ENCODE peak calls at places on chromosomes 16 and 17, in four cellular contexts. X is naive thymus-derived CD4-positive, alpha-beta T cell; J is A549; U is cardiac fibroblast. T is an unnamed sample.

GRCh38 chr17:10516065-10516464 is 2.3 kb downstream of the MYH1 start:
- DNase-seq in X (no peak), J (no peak), U (no peak), T (no peak)

GRCh38 chr16:57609541-57610401 is 18.7 kb upstream of the ADGRG1 start:
- DNase-seq in X (peak), J (no peak), U (peak), T (no peak)

GRCh38 chr16:49085689-49086088 is 195.9 kb downstream of the CBLN1 start:
- DNase-seq in X (no peak), J (no peak), U (no peak), T (no peak)

GRCh38 chr17:1515640-1516402 is 591 bp downstream of the INPP5K start:
- DNase-seq in X (peak), J (peak), U (peak), T (peak)

GRCh38 chr17:19630651-19631050 is 17.9 kb upstream of the ALDH3A2 start:
- DNase-seq in X (no peak), J (no peak), U (no peak), T (no peak)

GRCh38 chr17:35046740-35047283 is 16.7 kb downstream of the RFFL start:
- DNase-seq in X (peak), J (no peak), U (peak), T (peak)

GRCh38 chr17:5585814-5586558 is 1.7 kb upstream of the NLRP1 start:
- DNase-seq in X (no peak), J (no peak), U (no peak), T (no peak)

GRCh38 chr16:57846078-57846697 is 43.9 kb upstream of the KIFC3 start:
- DNase-seq in X (no peak), J (no peak), U (no peak), T (no peak)

GRCh38 chr16:75148311-75149195 is at the start of gene ZFP1:
- DNase-seq in X (peak), J (peak), U (peak), T (peak)

GRCh38 chr16:75151798-75152197 is 3.5 kb downstream of the ZFP1 start:
- DNase-seq in X (no peak), J (no peak), U (no peak), T (no peak)

GRCh38 chr16:75152635-75153034 is 4.3 kb downstream of the ZFP1 start:
- DNase-seq in X (no peak), J (no peak), U (no peak), T (no peak)

DNA sequence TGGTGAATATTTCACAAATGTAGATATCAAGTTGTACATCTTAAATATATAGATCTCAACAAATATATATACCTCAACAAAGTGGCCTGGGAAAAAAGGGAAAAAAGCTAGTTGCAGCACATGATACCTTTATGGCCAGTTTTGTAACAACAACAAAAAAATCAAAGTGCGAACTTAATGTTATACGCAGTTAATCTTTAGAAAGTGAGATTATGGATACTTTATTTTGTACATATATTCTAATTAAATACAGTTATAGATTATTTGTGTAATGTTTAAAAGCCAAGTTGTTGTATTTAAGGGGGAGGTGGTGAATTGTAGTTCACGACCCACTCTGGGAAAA is 385 bp upstream of the ZFP1 start:
- DNase-seq in X (no peak), J (no peak), U (no peak), T (no peak)
- H3K4me3 ChIP-seq in X (peak), J (peak), U (no peak), T (peak)

GRCh38 chr17:64653985-64654355 is 8.1 kb downstream of the SMURF2 start:
- DNase-seq in X (no peak), J (no peak), U (no peak), T (no peak)
- H3K4me3 ChIP-seq in X (no peak), J (no peak), U (no peak), T (no peak)

GRCh38 chr17:75250009-75250471 is 11.4 kb downstream of the GGA3 start:
- DNase-seq in X (peak), J (no peak), U (peak), T (no peak)
- H3K4me3 ChIP-seq in X (peak), J (no peak), U (peak), T (no peak)

GRCh38 chr17:20852541-20853370 is 190.1 kb downstream of the USP22 start:
- DNase-seq in X (peak), J (no peak), U (peak), T (no peak)
- H3K4me3 ChIP-seq in X (no peak), J (peak), U (peak), T (peak)

DNA sequence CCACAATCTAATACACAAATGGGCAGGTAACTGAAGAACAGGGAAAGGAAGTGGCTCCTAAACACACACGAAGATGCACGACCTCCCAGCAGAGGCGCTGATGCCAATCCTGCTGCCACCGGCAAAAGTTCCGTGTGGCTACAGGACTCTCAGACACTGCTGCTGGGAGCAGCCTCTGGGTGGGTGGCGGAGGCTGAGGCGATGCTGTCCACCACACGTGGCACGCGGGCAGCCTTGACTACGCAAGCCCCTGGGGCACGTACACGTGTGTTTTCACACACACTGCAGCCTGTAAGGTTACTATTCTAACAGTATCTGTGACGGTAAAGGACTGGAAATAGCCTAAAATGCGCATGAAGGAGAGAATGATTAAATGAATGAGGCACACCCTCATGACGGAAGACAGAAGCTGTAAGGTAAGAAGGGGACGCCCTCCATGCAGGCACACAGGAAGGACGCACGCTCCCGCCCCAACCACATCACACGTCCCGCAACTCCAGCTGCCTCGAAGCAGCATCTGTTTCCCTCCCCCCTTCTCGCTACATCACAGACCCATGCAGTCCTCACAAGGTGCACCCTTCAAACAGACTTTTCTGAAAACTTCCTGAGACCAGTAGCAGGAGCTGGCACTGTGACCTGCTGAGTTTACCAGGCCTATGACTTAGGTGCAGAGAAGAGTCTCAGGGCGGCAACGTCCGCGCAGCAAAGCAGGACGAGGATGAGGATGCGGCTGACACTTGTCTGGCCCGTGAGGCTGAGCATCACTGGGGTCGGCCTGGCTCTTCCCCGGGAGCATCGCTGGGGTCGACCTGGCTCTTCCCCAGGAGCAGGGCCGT is 28.7 kb upstream of the FASN start:
- DNase-seq in X (peak), J (no peak), U (no peak), T (no peak)
- H3K4me3 ChIP-seq in X (peak), J (no peak), U (no peak), T (no peak)

T was measured in skeletal muscle cell.